ENCODE peak calls at places on chromosomes 4 and X, in six cellular contexts. N, R, E, P, D and Y are unnamed samples.

GRCh38 chrX:15384304-15384703 is at the start of gene VEGFD:
- DNase-seq in P (no peak), E (no peak), D (no peak), R (peak), N (no peak), Y (no peak)

GRCh38 chr4:10773010-10773409 is 88.4 kb upstream of the CLNK start:
- DNase-seq in R (no peak), E (no peak), N (no peak), D (no peak), P (no peak), Y (no peak)

GRCh38 chr4:66562276-66562806 is 892.1 kb upstream of the EPHA5 start:
- DNase-seq in R (no peak), E (no peak), N (no peak), P (no peak), D (no peak), Y (peak)

GRCh38 chr4:149048451-149049143 is 606.4 kb upstream of the NR3C2 start:
- DNase-seq in D (no peak), P (no peak), N (no peak), E (no peak), R (no peak), Y (no peak)

GRCh38 chrX:11458175-11458574 is 165.0 kb downstream of the AMELX start:
- DNase-seq in E (no peak), N (peak), D (no peak), P (no peak), R (no peak), Y (no peak)

GRCh38 chr4:123444298-123444731 is 47.7 kb downstream of the SPRY1 start:
- DNase-seq in E (no peak), D (no peak), P (peak), N (no peak), R (peak), Y (no peak)

GRCh38 chr4:69239092-69239491 is 24.5 kb upstream of the UGT2B11 start:
- DNase-seq in E (no peak), R (no peak), N (no peak), D (no peak), P (no peak), Y (no peak)

GRCh38 chr4:25441519-25442117 is 64.6 kb downstream of the ANAPC4 start:
- DNase-seq in E (peak), P (no peak), D (no peak), R (peak), N (peak), Y (peak)

GRCh38 chrX:40081679-40082068 is 16.1 kb downstream of the BCOR start:
- DNase-seq in D (no peak), P (no peak), N (no peak), R (no peak), E (no peak), Y (no peak)

GRCh38 chr4:164799410-164799809 is 45.5 kb downstream of the SMIM31 start:
- DNase-seq in N (no peak), D (no peak), E (no peak), R (no peak), P (no peak), Y (no peak)

DNA sequence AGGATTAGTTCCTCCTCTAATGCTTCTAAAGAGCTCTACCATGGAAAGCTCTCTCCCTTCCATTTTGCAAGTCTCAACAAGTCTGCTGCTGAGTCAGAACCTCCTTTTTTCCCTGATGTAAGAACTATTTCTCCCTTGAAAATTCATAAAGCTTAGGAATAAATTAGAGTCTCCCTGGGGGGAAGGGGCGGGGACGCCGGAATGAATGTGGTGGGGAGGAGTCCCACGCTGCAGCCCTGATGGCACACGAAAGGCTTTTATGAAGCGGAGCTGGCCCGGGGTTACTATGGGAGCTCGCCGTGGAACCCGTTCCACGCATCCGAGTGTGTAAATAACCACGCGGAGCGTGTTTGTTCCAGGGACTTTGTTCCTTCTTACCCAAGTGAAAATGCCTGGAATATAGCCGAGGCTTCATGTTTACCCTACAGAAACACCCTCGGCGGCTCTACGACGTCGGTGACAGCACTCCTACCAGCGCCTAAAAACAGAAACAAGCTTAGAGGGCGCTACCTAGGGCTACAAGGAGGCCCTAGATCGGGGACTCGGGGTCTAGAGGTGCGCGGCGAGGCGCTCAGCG is 945 bp upstream of the CPEB2 start:
- DNase-seq in P (peak), N (peak), E (peak), D (peak), R (peak), Y (peak)
- TF ChIP-seq CTCF in P (no peak), N (no peak), E (no peak), D (no peak), R (peak), Y (no peak)

GRCh38 chrX:72100051-72100755 is 31.5 kb downstream of the RTL5 start:
- DNase-seq in P (no peak), N (no peak), D (no peak), E (no peak), R (no peak), Y (no peak)
- H3K4me3 ChIP-seq in P (no peak), N (no peak), D (no peak), E (no peak), R (no peak), Y (no peak)

GRCh38 chrX:117839544-117839943 is 277.1 kb downstream of the KLHL13 start:
- DNase-seq in E (no peak), P (no peak), R (no peak), D (no peak), N (no peak), Y (no peak)
- TF ChIP-seq CTCF in E (no peak), P (no peak), R (no peak), D (no peak), N (no peak), Y (no peak)

DNA sequence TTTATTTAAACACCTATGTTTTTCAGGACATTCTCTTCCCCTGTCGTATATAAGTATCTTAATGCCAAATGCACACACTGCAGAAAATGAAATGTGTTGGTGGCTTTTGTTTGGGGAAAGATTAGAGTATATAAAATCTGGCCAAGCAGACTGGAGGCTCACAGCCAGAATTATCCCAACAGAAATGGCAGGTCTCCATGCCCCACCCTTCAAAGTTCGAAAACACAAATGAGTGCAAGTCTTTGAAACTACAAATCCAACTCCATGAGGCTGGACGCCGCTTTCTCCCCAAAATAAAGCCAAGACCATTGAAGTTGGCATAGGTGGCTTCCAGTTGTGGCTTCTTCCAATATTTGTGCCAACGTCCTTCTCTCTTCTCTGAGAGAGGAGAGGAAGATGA is 72.0 kb downstream of the APBB2 start:
- DNase-seq in D (no peak), P (no peak), R (no peak), E (no peak), N (no peak), Y (no peak)
- H3K4me3 ChIP-seq in D (no peak), P (no peak), R (no peak), E (no peak), N (peak), Y (no peak)

GRCh38 chr4:19030536-19030935 is 1009.0 kb upstream of the LCORL start:
- DNase-seq in E (no peak), R (no peak), N (no peak), D (no peak), P (no peak), Y (no peak)

GRCh38 chr4:19030048-19030447 is 1008.5 kb upstream of the LCORL start:
- DNase-seq in N (no peak), D (no peak), E (no peak), R (peak), P (no peak), Y (no peak)

GRCh38 chr4:19025031-19025430 is 1003.5 kb upstream of the LCORL start:
- DNase-seq in P (no peak), D (no peak), N (no peak), E (no peak), R (no peak), Y (peak)

GRCh38 chr4:19024047-19024446 is 1002.5 kb upstream of the LCORL start:
- DNase-seq in D (no peak), P (no peak), N (no peak), R (no peak), E (no peak), Y (no peak)

GRCh38 chr4:19026281-19026680 is 1004.7 kb upstream of the LCORL start:
- DNase-seq in R (no peak), E (no peak), D (no peak), N (no peak), P (no peak), Y (no peak)
- TF ChIP-seq CTCF in R (no peak), E (no peak), D (no peak), N (no peak), P (no peak), Y (no peak)

GRCh38 chr4:185307136-185307950 is 88.4 kb downstream of the LRP2BP start:
- DNase-seq in R (no peak), N (no peak), P (no peak), E (no peak), D (no peak), Y (peak)

GRCh38 chr4:185304944-185305690 is 90.6 kb downstream of the LRP2BP start:
- DNase-seq in P (no peak), D (no peak), E (no peak), N (no peak), R (peak), Y (peak)

GRCh38 chr4:185304541-185304940 is 91.2 kb downstream of the LRP2BP start:
- DNase-seq in E (no peak), D (no peak), P (no peak), N (no peak), R (no peak), Y (no peak)

GRCh38 chr4:185309770-185310169 is 86.0 kb downstream of the LRP2BP start:
- DNase-seq in N (no peak), R (no peak), E (no peak), P (no peak), D (no peak), Y (no peak)

GRCh38 chr4:185305979-185306442 is 89.7 kb downstream of the LRP2BP start:
- DNase-seq in E (no peak), P (no peak), D (peak), R (no peak), N (no peak), Y (peak)
- H3K4me3 ChIP-seq in E (no peak), P (no peak), D (no peak), R (no peak), N (no peak), Y (no peak)